ENCODE peak calls at places on chromosomes 11 and 22, in nine cellular contexts. E is heart right ventricle; L is neural crest cell; U is uterus; P is HCT116; Y is GM12865; O is B cell; F is CD4-positive, alpha-beta T cell; Q is astrocyte. C is an unnamed sample.

GRCh38 chr11:94400839-94401772 is at the start of gene GPR83:
- DNase-seq in E (peak), L (peak), U (no peak), P (no peak), Y (no peak), O (no peak), F (no peak), Q (peak), C (no peak)

GRCh38 chr11:65013130-65013691 is 749 bp upstream of the ARL2 start:
- DNase-seq in E (peak), L (peak), U (peak), P (no peak), Y (peak), O (peak), F (peak), Q (no peak), C (peak)

GRCh38 chr22:41976070-41976901 is 7.0 kb downstream of the SEPTIN3 start:
- DNase-seq in E (peak), L (peak), U (no peak), P (no peak), Y (peak), O (peak), F (peak), Q (no peak), C (peak)

GRCh38 chr11:117045196-117045595 is 53.0 kb downstream of the SIK3 start:
- DNase-seq in E (no peak), L (no peak), U (no peak), P (no peak), Y (no peak), O (no peak), F (no peak), Q (no peak), C (no peak)

GRCh38 chr11:108807262-108807661 is 142.4 kb downstream of the DDX10 start:
- DNase-seq in E (no peak), L (no peak), U (no peak), P (no peak), Y (no peak), O (no peak), F (no peak), Q (no peak), C (no peak)

GRCh38 chr11:78313898-78314297 is 103.7 kb downstream of the GAB2 start:
- DNase-seq in E (no peak), L (no peak), U (no peak), P (no peak), Y (no peak), O (no peak), F (no peak), Q (no peak), C (no peak)

GRCh38 chr11:79011357-79011756 is 429.5 kb downstream of the TENM4 start:
- DNase-seq in E (no peak), L (no peak), U (no peak), P (no peak), Y (no peak), O (no peak), F (no peak), Q (no peak), C (no peak)

GRCh38 chr11:65613091-65613928 is 711 bp downstream of the MAP3K11 start:
- DNase-seq in E (peak), L (no peak), U (peak), P (no peak), Y (no peak), O (no peak), F (no peak), Q (no peak), C (peak)

GRCh38 chr11:74744277-74744676 is 4.4 kb upstream of the RNF169 start:
- DNase-seq in E (no peak), L (no peak), U (no peak), P (no peak), Y (no peak), O (no peak), F (no peak), Q (no peak), C (no peak)

GRCh38 chr11:119729581-119730346 is 764 bp upstream of the NECTIN1 start:
- DNase-seq in E (peak), L (no peak), U (peak), P (peak), Y (no peak), O (peak), F (no peak), Q (peak), C (peak)
- TF ChIP-seq CTCF in E (no peak), L (peak), U (no peak), P (no peak), Y (no peak), O (peak), F (peak), Q (no peak), C (no peak)

GRCh38 chr11:122115520-122116343 is at the start of gene BLID:
- DNase-seq in E (peak), L (peak), U (peak), P (no peak), Y (peak), O (no peak), F (no peak), Q (no peak), C (peak)
- TF ChIP-seq CTCF in E (no peak), L (peak), U (no peak), P (peak), Y (peak), O (no peak), F (no peak), Q (peak), C (peak)

GRCh38 chr22:19114984-19115552 is 7.1 kb downstream of the DGCR2 start:
- DNase-seq in E (no peak), L (no peak), U (no peak), P (no peak), Y (no peak), O (no peak), F (no peak), Q (no peak), C (no peak)
- TF ChIP-seq CTCF in E (no peak), L (no peak), U (no peak), P (no peak), Y (no peak), O (no peak), F (no peak), Q (no peak), C (no peak)

GRCh38 chr11:45239733-45240132 is 46.4 kb downstream of the SYT13 start:
- DNase-seq in E (no peak), L (no peak), U (no peak), P (no peak), Y (no peak), O (no peak), F (no peak), Q (no peak), C (no peak)
- TF ChIP-seq CTCF in E (no peak), L (no peak), U (no peak), P (no peak), Y (no peak), O (no peak), F (no peak), Q (no peak), C (no peak)

DNA sequence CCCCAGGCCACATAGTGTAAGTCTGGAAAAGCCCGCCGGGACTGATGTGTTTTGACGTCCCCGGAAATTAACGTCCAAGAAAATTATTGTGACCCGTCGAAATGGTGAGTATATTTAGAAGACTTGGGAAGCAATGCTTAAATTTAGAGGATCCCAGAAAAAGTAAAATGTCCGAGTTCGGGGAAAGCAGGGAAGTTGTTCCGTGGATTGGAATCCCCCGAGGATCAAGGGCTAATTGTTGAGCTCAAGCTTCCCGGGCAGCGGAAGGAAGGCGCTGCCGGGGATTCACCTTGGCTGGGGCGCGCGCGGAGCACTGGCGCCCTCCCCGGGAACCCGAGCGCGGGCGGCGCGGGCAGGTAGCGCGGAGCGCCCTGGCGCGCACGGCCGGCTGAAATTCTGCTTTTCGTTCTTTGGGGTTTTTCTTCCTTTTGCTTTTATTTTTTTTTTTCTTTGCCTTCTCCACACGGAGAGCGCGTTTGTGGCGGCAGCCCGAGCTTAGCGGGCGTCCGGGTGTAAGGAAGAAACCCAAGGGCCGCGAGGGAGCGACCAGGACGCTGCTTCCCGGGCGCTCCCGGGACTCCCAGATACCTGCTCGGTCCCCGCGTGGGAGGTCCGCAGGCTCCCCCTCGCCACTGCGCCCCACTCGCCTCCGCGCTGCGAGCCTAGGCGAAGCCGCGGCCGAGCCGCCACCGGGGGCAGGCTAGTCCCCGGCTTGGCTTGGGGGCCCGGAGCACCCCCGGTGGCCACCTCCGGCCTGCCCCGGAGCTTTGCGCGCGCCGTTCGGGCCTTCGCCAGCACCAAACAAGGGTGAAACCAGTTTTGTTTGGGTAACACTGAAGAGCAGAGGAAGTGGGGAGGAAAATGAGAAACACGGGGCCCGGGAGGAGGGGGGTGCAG is 4.7 kb upstream of the IGF2 start:
- DNase-seq in E (peak), L (no peak), U (no peak), P (no peak), Y (no peak), O (no peak), F (no peak), Q (no peak), C (no peak)
- TF ChIP-seq CTCF in E (no peak), L (peak), U (no peak), P (peak), Y (no peak), O (no peak), F (no peak), Q (no peak), C (no peak)

DNA sequence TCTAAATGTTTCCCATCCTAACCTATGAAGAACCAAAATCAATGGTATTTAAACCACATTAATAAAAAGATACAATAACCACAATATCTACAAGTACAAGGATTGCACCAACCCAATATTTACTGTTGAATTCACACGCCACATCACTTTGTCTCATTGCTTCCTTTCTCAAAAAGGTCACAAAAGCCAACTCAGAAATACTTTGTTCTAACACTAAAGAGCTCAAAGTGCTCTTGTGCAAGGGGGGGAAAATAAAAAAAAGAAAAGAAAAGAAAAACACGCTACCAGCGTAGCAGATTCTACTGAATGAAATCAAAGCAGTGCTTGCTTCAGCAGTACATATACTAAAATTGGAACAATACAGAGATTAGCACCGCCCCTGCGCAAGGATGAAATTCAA is 10.5 kb upstream of the ARHGAP32 start:
- DNase-seq in E (no peak), L (no peak), U (no peak), P (no peak), Y (no peak), O (no peak), F (no peak), Q (no peak), C (no peak)
- TF ChIP-seq CTCF in E (no peak), L (no peak), U (no peak), P (no peak), Y (no peak), O (no peak), F (no peak), Q (no peak), C (no peak)